ENCODE peak calls at places on chromosomes 2 and 18, in four cellular contexts. One of them, this sample, is unnamed.

GRCh38 chr2:26630669-26631360 is 10.4 kb downstream of the CIB4 start:
- DNase-seq in AG04450: no peak
- DNase-seq in endothelial cell: no peak
- DNase-seq in glutamatergic neuron: no peak
- DNase-seq in this sample: no peak

GRCh38 chr2:129297430-129297829 is 682.0 kb upstream of the RAB6C start:
- DNase-seq in AG04450: no peak
- DNase-seq in endothelial cell: peak
- DNase-seq in glutamatergic neuron: no peak
- DNase-seq in this sample: no peak

GRCh38 chr2:85308951-85309555 is 18.7 kb downstream of the TGOLN2 start:
- DNase-seq in AG04450: no peak
- DNase-seq in endothelial cell: no peak
- DNase-seq in glutamatergic neuron: peak
- DNase-seq in this sample: no peak

GRCh38 chr2:233803994-233804393 is 25.9 kb downstream of the MROH2A start:
- DNase-seq in AG04450: no peak
- DNase-seq in endothelial cell: no peak
- DNase-seq in glutamatergic neuron: no peak
- DNase-seq in this sample: peak

GRCh38 chr2:7430421-7430868 is 513.2 kb downstream of the RNF144A start:
- DNase-seq in AG04450: no peak
- DNase-seq in endothelial cell: peak
- DNase-seq in glutamatergic neuron: no peak
- DNase-seq in this sample: no peak

GRCh38 chr2:120771556-120772208 is 36.0 kb downstream of the GLI2 start:
- DNase-seq in AG04450: peak
- DNase-seq in endothelial cell: no peak
- DNase-seq in glutamatergic neuron: peak
- DNase-seq in this sample: no peak

GRCh38 chr18:76353500-76353899 is 141.5 kb downstream of the ZNF516 start:
- DNase-seq in AG04450: no peak
- DNase-seq in endothelial cell: no peak
- DNase-seq in glutamatergic neuron: no peak
- DNase-seq in this sample: no peak

GRCh38 chr2:196096982-196097745 is 28.5 kb upstream of the DNAH7 start:
- DNase-seq in AG04450: no peak
- DNase-seq in endothelial cell: no peak
- DNase-seq in glutamatergic neuron: no peak
- DNase-seq in this sample: no peak

GRCh38 chr2:130930740-130931659 is 94.3 kb downstream of the ARHGEF4 start:
- DNase-seq in AG04450: no peak
- DNase-seq in endothelial cell: no peak
- DNase-seq in glutamatergic neuron: no peak
- DNase-seq in this sample: no peak

GRCh38 chr2:8534729-8535397 is 147.0 kb upstream of the ID2 start:
- DNase-seq in AG04450: no peak
- DNase-seq in endothelial cell: no peak
- DNase-seq in glutamatergic neuron: no peak
- DNase-seq in this sample: no peak

GRCh38 chr2:143878131-143878530 is 641.8 kb downstream of the ZEB2 start:
- DNase-seq in AG04450: no peak
- DNase-seq in endothelial cell: no peak
- DNase-seq in glutamatergic neuron: no peak
- DNase-seq in this sample: no peak

GRCh38 chr2:111199840-111200239 is 79.1 kb downstream of the BCL2L11 start:
- DNase-seq in AG04450: no peak
- DNase-seq in endothelial cell: no peak
- DNase-seq in glutamatergic neuron: no peak
- DNase-seq in this sample: no peak

GRCh38 chr2:162372818-162373217 is 28.9 kb downstream of the GCA start:
- DNase-seq in AG04450: no peak
- DNase-seq in endothelial cell: no peak
- DNase-seq in glutamatergic neuron: no peak
- DNase-seq in this sample: no peak

GRCh38 chr2:39996653-39997080 is 217.6 kb upstream of the THUMPD2 start:
- DNase-seq in AG04450: peak
- DNase-seq in endothelial cell: no peak
- DNase-seq in glutamatergic neuron: no peak
- DNase-seq in this sample: no peak

GRCh38 chr2:238267884-238268680 is 20.3 kb downstream of the PER2 start:
- DNase-seq in AG04450: no peak
- DNase-seq in endothelial cell: no peak
- DNase-seq in glutamatergic neuron: peak
- DNase-seq in this sample: no peak
- TF ChIP-seq CTCF in AG04450: no peak
- TF ChIP-seq CTCF in endothelial cell: no peak
- TF ChIP-seq CTCF in glutamatergic neuron: no peak
- TF ChIP-seq CTCF in this sample: no peak

GRCh38 chr2:239268549-239268948 is 132.3 kb downstream of the HDAC4 start:
- DNase-seq in AG04450: no peak
- DNase-seq in endothelial cell: no peak
- DNase-seq in glutamatergic neuron: no peak
- DNase-seq in this sample: no peak
- TF ChIP-seq CTCF in AG04450: no peak
- TF ChIP-seq CTCF in endothelial cell: no peak
- TF ChIP-seq CTCF in glutamatergic neuron: no peak
- TF ChIP-seq CTCF in this sample: no peak

GRCh38 chr2:107380912-107381311 is 445.8 kb upstream of the RGPD4 start:
- DNase-seq in AG04450: no peak
- DNase-seq in endothelial cell: no peak
- DNase-seq in glutamatergic neuron: no peak
- DNase-seq in this sample: no peak
- TF ChIP-seq CTCF in AG04450: no peak
- TF ChIP-seq CTCF in endothelial cell: no peak
- TF ChIP-seq CTCF in glutamatergic neuron: no peak
- TF ChIP-seq CTCF in this sample: no peak

GRCh38 chr2:240558229-240558885 is 569 bp upstream of the ANKMY1 start:
- DNase-seq in AG04450: no peak
- DNase-seq in endothelial cell: peak
- DNase-seq in glutamatergic neuron: no peak
- DNase-seq in this sample: peak

GRCh38 chr2:240561325-240561971 is 1.3 kb downstream of the DUSP28 start:
- DNase-seq in AG04450: no peak
- DNase-seq in endothelial cell: no peak
- DNase-seq in glutamatergic neuron: no peak
- DNase-seq in this sample: peak

GRCh38 chr2:240559271-240559670 is 886 bp upstream of the DUSP28 start:
- DNase-seq in AG04450: no peak
- DNase-seq in endothelial cell: no peak
- DNase-seq in glutamatergic neuron: no peak
- DNase-seq in this sample: peak

GRCh38 chr2:240560480-240561324 is 545 bp downstream of the DUSP28 start:
- DNase-seq in AG04450: peak
- DNase-seq in endothelial cell: peak
- DNase-seq in glutamatergic neuron: peak
- DNase-seq in this sample: peak

DNA sequence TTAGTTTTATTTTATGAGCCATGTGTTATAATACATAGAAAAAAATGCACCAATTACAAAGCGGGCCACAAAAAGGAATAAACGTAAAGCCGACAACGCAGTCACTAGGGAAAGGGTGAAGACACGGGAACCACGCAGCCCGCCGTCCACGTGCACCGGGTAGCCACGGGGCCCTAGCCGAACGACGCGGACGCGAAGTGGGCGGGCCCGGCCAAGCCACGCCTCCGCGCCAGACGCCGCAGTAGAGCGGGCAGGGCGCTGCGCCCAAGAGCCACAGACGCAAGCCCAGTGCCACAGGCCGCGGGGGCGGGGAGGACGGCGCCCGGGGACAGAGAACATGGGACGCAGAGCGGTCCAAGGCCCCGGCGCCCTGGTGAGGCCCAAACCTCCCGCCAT is at the start of gene DUSP28:
- DNase-seq in AG04450: no peak
- DNase-seq in endothelial cell: peak
- DNase-seq in glutamatergic neuron: peak
- DNase-seq in this sample: peak
- TF ChIP-seq CTCF in AG04450: no peak
- TF ChIP-seq CTCF in endothelial cell: no peak
- TF ChIP-seq CTCF in glutamatergic neuron: no peak
- TF ChIP-seq CTCF in this sample: no peak

DNA sequence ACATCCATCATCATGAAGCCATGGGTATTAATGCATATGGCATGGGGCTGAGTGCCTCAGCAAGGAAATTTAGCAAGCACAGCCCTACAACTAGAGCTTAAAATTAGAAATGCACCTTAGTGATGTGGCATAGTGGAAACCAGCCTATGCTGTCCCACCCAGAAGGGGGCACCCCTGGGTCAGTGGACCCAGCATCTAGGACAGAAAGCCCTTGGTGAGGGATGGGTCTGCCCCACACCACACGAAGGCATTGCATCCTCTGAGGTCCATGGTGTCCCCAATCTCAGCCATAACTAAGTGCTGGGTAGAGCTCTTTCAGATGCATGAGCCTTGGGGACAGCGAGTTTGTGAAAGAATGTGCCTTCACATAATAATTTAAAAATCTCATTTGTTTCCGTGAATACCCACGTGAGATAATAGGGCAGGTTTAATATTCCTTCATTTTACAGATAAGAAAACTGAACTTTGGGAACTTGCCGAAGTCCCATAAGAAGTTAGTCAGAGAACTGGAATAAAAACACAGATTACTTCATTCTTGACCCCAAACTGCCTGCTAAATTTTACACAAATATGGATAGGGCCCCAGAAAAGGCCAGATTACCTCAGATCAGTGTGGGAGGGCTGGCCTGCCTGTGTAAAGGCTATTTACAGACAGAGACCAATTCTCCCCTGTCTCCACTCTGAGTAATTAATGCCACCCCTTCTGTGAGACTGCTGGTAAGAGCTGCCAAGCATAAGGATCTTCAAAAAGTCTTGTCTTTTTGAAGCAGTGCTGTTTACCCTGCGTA is 139.0 kb downstream of the MGAT5 start:
- DNase-seq in AG04450: no peak
- DNase-seq in endothelial cell: no peak
- DNase-seq in glutamatergic neuron: no peak
- DNase-seq in this sample: no peak
- TF ChIP-seq CTCF in AG04450: no peak
- TF ChIP-seq CTCF in endothelial cell: no peak
- TF ChIP-seq CTCF in glutamatergic neuron: no peak
- TF ChIP-seq CTCF in this sample: no peak

GRCh38 chr2:30147715-30148611 is 1.2 kb downstream of the YPEL5 start:
- DNase-seq in AG04450: no peak
- DNase-seq in endothelial cell: peak
- DNase-seq in glutamatergic neuron: peak
- DNase-seq in this sample: peak
- TF ChIP-seq CTCF in AG04450: peak
- TF ChIP-seq CTCF in endothelial cell: peak
- TF ChIP-seq CTCF in glutamatergic neuron: peak
- TF ChIP-seq CTCF in this sample: peak

DNA sequence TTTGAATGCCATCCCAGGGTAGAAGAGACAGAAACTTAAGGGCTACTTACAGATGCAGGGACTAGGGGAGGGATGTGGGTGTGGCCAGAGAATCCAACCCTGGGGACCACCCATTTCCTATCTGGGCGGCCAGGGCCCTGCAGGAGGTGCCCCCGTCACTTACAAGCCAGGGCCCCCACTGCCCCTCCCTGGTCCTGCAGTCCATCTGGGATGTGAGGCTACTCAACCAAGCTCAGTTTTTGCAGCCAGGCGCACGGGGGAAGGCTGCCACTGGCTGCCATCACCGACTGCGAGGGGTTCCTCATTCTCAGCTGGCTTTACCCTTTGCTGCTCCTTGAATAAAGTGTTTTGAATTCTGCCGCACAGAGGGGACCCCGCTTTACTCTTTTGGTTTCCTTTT is 42.1 kb downstream of the RRM2 start:
- DNase-seq in AG04450: no peak
- DNase-seq in endothelial cell: no peak
- DNase-seq in glutamatergic neuron: no peak
- DNase-seq in this sample: no peak
- TF ChIP-seq CTCF in AG04450: no peak
- TF ChIP-seq CTCF in endothelial cell: no peak
- TF ChIP-seq CTCF in glutamatergic neuron: no peak
- TF ChIP-seq CTCF in this sample: no peak

This sample was measured in type B pancreatic cell.